ENCODE peak calls at places on chromosomes 2 and 18, in ten cellular contexts. C is mesendoderm; P is K562; W is IMR-90; Z is neuronal stem cell; E is CD8-positive, alpha-beta memory T cell; M is heart right ventricle; S is aorta; H is upper lobe of right lung; B is dorsolateral prefrontal cortex. F is an unnamed sample.

GRCh38 chr2:131092409-131093065 is 723 bp downstream of the FAM168B start:
- DNase-seq in B (no peak), H (no peak), Z (no peak), M (no peak), S (no peak), C (no peak), W (no peak), P (no peak), E (no peak), F (no peak)

GRCh38 chr2:79723830-79724229 is 211.0 kb downstream of the CTNNA2 start:
- DNase-seq in E (no peak), W (peak), B (no peak), H (no peak), C (no peak), P (no peak), M (no peak), Z (no peak), S (no peak), F (no peak)

GRCh38 chr2:101951296-101951695 is 40.5 kb upstream of the IL1R2 start:
- DNase-seq in C (no peak), P (no peak), M (no peak), H (no peak), B (no peak), Z (no peak), E (no peak), S (no peak), W (no peak), F (no peak)

GRCh38 chr2:12816379-12817306 is 99.9 kb downstream of the TRIB2 start:
- DNase-seq in P (no peak), W (peak), B (no peak), M (no peak), E (peak), S (no peak), Z (no peak), C (no peak), H (no peak), F (no peak)

GRCh38 chr18:49697757-49698595 is 115.4 kb downstream of the ACAA2 start:
- DNase-seq in P (no peak), C (peak), B (no peak), H (no peak), M (no peak), W (peak), Z (peak), E (no peak), S (peak), F (peak)

GRCh38 chr2:122634261-122634660 is 878.8 kb downstream of the TSN start:
- DNase-seq in W (peak), M (no peak), E (no peak), P (no peak), H (no peak), S (no peak), Z (no peak), B (no peak), C (no peak), F (no peak)

GRCh38 chr2:180663016-180663471 is 317.4 kb upstream of the UBE2E3 start:
- DNase-seq in W (no peak), B (no peak), H (no peak), E (no peak), S (no peak), P (no peak), M (no peak), Z (no peak), C (no peak), F (peak)

GRCh38 chr2:233453916-233454315 is 99.6 kb downstream of the DGKD start:
- DNase-seq in W (no peak), E (no peak), B (no peak), C (no peak), S (no peak), H (peak), P (no peak), Z (no peak), M (no peak), F (peak)

GRCh38 chr18:26646897-26647296 is 98.5 kb upstream of the KCTD1 start:
- DNase-seq in S (no peak), Z (no peak), B (no peak), H (no peak), W (no peak), P (no peak), E (no peak), M (no peak), C (no peak), F (no peak)

GRCh38 chr2:219596954-219597551 is 604 bp upstream of the STK11IP start:
- DNase-seq in M (no peak), H (no peak), P (peak), B (no peak), C (peak), Z (no peak), S (no peak), E (no peak), W (peak), F (no peak)

GRCh38 chr2:43226558-43226954 is at the start of gene ZFP36L2:
- DNase-seq in Z (peak), B (peak), H (peak), C (peak), E (peak), P (peak), M (peak), S (peak), W (peak), F (peak)

GRCh38 chr2:234107861-234108260 is 57.4 kb downstream of the SPP2 start:
- DNase-seq in W (no peak), S (no peak), H (no peak), M (no peak), Z (no peak), C (no peak), B (no peak), P (no peak), E (no peak), F (no peak)

GRCh38 chr2:74735009-74735408 is 81.0 kb downstream of the SEMA4F start:
- DNase-seq in Z (no peak), W (peak), E (no peak), M (no peak), P (no peak), H (no peak), C (no peak), S (no peak), B (no peak), F (no peak)

GRCh38 chr18:77103181-77103875 is 29.3 kb downstream of the MBP start:
- DNase-seq in P (no peak), H (no peak), S (no peak), Z (no peak), C (no peak), W (peak), B (no peak), E (no peak), M (no peak), F (peak)

GRCh38 chr2:98568161-98568956 is 40.0 kb downstream of the COA5 start:
- DNase-seq in Z (no peak), S (no peak), W (peak), M (no peak), E (no peak), B (no peak), H (no peak), P (no peak), C (no peak), F (no peak)

GRCh38 chr2:236633764-236634163 is 64.1 kb downstream of the ACKR3 start:
- DNase-seq in Z (no peak), C (no peak), P (no peak), H (peak), S (no peak), W (no peak), E (no peak), M (no peak), B (no peak), F (no peak)

GRCh38 chr2:64212801-64213321 is 68.6 kb upstream of the PELI1 start:
- DNase-seq in S (no peak), M (no peak), P (no peak), C (no peak), B (no peak), Z (no peak), H (no peak), W (peak), E (no peak), F (no peak)

GRCh38 chr2:23823863-23824262 is 103.1 kb downstream of the ATAD2B start:
- DNase-seq in Z (no peak), W (no peak), E (no peak), M (no peak), S (no peak), P (no peak), C (no peak), B (no peak), H (no peak), F (no peak)

GRCh38 chr2:59149271-59149670 is 908.1 kb upstream of the FANCL start:
- DNase-seq in M (no peak), P (no peak), E (no peak), Z (no peak), W (no peak), B (no peak), C (no peak), H (no peak), S (no peak), F (no peak)

GRCh38 chr2:10243926-10244270 is 58.8 kb upstream of the HPCAL1 start:
- DNase-seq in P (no peak), B (no peak), W (no peak), C (no peak), M (no peak), H (peak), S (peak), Z (no peak), E (no peak), F (no peak)

GRCh38 chr2:3545788-3546478 is 12.2 kb downstream of the RNASEH1 start:
- DNase-seq in H (no peak), B (no peak), C (no peak), P (no peak), S (no peak), M (no peak), Z (no peak), E (no peak), W (no peak), F (no peak)

GRCh38 chr18:58180738-58181353 is 136.8 kb downstream of the NEDD4L start:
- DNase-seq in B (no peak), Z (peak), S (no peak), C (peak), W (peak), M (no peak), P (peak), H (no peak), E (peak), F (no peak)

GRCh38 chr2:160920791-160921303 is 239.4 kb upstream of the TANK start:
- DNase-seq in E (no peak), C (no peak), M (peak), H (no peak), Z (no peak), B (no peak), S (peak), W (peak), P (no peak), F (peak)

GRCh38 chr2:170396799-170397459 is 219.0 kb downstream of the MYO3B start:
- DNase-seq in E (no peak), C (peak), P (no peak), H (no peak), M (no peak), B (no peak), W (peak), Z (no peak), S (no peak), F (no peak)

GRCh38 chr18:62925031-62925688 is 209.8 kb downstream of the PHLPP1 start:
- DNase-seq in C (no peak), B (no peak), M (no peak), P (no peak), H (no peak), Z (no peak), W (peak), E (no peak), S (no peak), F (no peak)

GRCh38 chr2:10331702-10332401 is 29.1 kb downstream of the HPCAL1 start:
- DNase-seq in M (no peak), S (peak), B (no peak), E (peak), H (no peak), W (no peak), Z (no peak), P (no peak), C (no peak), F (no peak)

GRCh38 chr2:55618649-55619055 is 1.2 kb upstream of the PPP4R3B start:
- DNase-seq in P (peak), M (peak), B (peak), E (peak), S (peak), C (peak), H (peak), Z (peak), W (peak), F (peak)

GRCh38 chr2:129737660-129738527 is 241.6 kb upstream of the RAB6C start:
- DNase-seq in E (no peak), W (no peak), Z (no peak), C (no peak), H (no peak), S (no peak), B (no peak), M (no peak), P (no peak), F (no peak)

GRCh38 chr2:49210191-49210590 is 55.9 kb upstream of the FSHR start:
- DNase-seq in Z (no peak), B (no peak), C (peak), S (no peak), P (no peak), M (no peak), E (no peak), H (no peak), W (no peak), F (peak)

GRCh38 chr2:208266641-208267335 is 733 bp downstream of the PIKFYVE start:
- DNase-seq in W (peak), C (no peak), E (no peak), S (no peak), P (no peak), B (no peak), M (no peak), Z (no peak), H (no peak), F (no peak)

GRCh38 chr18:58451972-58452334 is 176.9 kb downstream of the ALPK2 start:
- DNase-seq in Z (no peak), W (no peak), H (no peak), C (no peak), P (no peak), S (no peak), B (no peak), M (no peak), E (no peak), F (no peak)

GRCh38 chr2:220006152-220006551 is 378.7 kb downstream of the SLC4A3 start:
- DNase-seq in Z (no peak), B (peak), S (no peak), H (no peak), W (peak), C (no peak), M (no peak), P (no peak), E (no peak), F (peak)

GRCh38 chr2:239897596-239898235 is 127.4 kb downstream of the NDUFA10 start:
- DNase-seq in E (no peak), B (no peak), H (no peak), W (no peak), S (no peak), C (no peak), M (no peak), P (no peak), Z (no peak), F (no peak)

GRCh38 chr2:176140130-176140519 is 10.6 kb downstream of the HOXD8 start:
- DNase-seq in H (no peak), W (no peak), C (no peak), S (no peak), E (no peak), Z (no peak), P (no peak), M (no peak), B (no peak), F (no peak)

GRCh38 chr2:20594048-20594750 is 56.7 kb downstream of the HS1BP3 start:
- DNase-seq in P (no peak), Z (no peak), B (no peak), S (peak), C (no peak), W (no peak), M (peak), H (peak), E (no peak), F (no peak)

DNA sequence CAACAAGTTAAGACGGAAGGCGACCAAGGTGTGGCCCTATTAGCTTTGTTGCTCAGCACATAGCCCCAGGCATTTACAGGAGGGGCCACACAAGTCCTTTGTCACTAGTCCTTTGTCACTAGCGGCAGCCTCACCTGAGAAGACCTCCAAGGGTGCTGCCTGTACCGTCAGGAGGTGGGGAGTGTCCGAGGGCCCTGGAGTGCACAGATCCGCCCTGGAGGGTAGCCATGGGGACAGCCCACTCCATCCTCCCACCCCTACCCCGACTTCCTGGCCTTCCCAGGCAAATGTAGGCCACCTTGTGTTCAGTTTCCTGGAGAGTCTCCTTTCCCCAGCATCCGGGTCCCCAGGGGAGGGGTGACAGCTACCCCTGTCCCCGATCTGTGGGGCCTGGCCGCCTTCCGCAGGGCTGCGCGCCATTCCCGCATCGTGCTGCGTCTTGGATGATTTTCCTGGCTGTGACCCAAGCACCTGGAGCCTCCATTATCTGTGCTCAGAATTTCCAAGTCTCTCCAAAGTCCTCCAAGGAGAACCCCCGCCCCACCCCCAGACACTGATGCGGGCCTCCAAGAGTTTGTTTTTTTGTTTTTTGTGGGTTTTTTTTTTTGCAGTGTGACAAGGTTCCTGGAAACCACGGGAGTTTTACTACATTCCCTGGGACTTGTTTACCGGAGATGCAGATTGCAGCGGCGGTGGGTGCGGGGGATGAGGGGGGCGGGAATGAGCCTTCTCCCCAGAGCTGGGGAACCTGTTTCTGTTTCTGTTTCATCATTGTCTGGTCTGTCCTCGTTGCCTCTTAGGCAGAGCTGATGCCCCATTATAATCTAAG is 28.6 kb downstream of the TEX44 start:
- DNase-seq in M (peak), P (no peak), Z (no peak), H (no peak), C (peak), S (no peak), W (no peak), B (peak), E (no peak), F (no peak)
- H3K4me3 ChIP-seq in M (peak), P (no peak), Z (no peak), H (peak), C (no peak), S (no peak), W (no peak), B (peak), E (no peak), F (peak)

DNA sequence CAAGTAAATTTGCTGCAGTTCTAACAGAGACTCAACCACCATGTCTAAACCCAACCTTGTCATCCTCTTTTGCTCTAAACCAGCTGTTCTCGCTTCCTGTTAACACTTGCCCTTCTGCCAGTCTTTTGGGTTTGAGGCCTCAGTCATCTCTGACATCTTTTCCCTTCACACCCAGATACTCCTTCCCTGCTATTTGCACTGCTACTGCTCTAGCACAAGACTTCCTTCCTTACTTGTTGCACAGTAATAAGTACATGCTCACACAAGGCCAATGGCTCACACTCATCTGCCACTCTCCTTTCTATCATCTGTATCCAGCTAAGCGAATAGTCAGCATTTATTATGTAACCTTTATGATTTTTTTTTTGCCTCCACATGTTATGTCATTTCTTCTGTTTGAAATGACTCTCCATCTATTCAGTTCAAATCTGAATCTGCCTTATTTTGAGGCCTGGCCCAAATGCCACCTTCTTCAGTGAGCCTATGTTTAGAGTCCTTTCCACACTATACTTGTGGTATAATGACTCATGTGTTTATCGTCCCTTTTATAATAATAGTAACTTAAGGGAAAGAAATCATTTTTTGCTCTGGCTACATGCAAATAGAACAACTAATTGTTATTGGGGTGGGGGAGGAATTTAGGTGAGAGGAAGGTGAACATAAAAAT is 22.5 kb upstream of the CDKL4 start:
- DNase-seq in E (peak), M (no peak), C (peak), B (no peak), Z (no peak), S (no peak), W (peak), H (no peak), P (no peak), F (no peak)
- H3K27ac ChIP-seq in E (no peak), M (no peak), C (no peak), B (no peak), Z (no peak), S (no peak), W (no peak), H (no peak), P (no peak), F (no peak)

DNA sequence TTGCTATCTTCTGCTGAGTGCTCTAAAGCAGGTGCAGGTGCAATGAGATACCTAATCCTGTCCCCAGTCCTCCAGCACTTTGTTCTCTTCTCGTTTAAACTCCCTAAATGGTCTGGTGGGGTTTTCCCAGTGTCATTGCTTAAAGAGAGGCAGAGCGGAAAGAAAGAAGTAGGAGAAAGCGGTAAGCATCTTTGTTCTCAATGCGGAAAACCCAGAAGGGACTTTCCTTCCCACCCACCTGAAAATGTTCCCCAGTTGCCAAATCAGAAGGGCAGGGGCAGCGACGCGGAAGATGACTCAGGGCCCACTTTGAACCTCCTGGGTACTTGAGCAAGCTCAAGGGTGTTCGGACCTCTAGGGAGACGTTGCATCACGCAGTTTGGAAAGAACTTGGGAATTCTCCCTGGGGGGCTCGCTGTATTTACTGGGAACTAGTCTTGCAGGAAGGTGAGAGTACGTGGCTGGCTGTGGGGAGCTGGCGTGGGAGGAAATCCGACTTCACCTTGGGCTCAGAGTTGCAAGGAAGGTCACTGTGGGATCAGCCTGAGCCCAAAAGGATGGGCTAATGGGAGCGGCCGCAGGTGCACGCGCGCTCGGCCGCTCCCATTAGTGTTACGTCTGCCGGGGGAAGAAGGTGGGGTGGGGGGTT is 587 bp upstream of the SGPP2 start:
- DNase-seq in H (peak), M (no peak), E (no peak), C (no peak), B (no peak), P (no peak), Z (no peak), W (no peak), S (no peak), F (no peak)
- H3K4me3 ChIP-seq in H (peak), M (peak), E (peak), C (no peak), B (peak), P (no peak), Z (no peak), W (no peak), S (no peak), F (peak)

GRCh38 chr2:95258271-95258670 is 16.0 kb upstream of the PROM2 start:
- DNase-seq in C (no peak), H (no peak), S (no peak), B (no peak), W (no peak), P (no peak), E (no peak), Z (no peak), M (no peak), F (no peak)

GRCh38 chr2:95264626-95265025 is 9.6 kb upstream of the PROM2 start:
- DNase-seq in E (no peak), M (no peak), H (no peak), Z (no peak), B (peak), S (no peak), W (no peak), C (no peak), P (no peak), F (no peak)

GRCh38 chr2:95262896-95263542 is 11.2 kb upstream of the PROM2 start:
- DNase-seq in H (no peak), P (no peak), M (no peak), W (no peak), E (no peak), B (no peak), C (no peak), Z (no peak), S (no peak), F (no peak)

GRCh38 chr2:95260028-95261023 is 13.9 kb upstream of the PROM2 start:
- DNase-seq in E (no peak), P (no peak), W (peak), S (no peak), M (no peak), H (no peak), C (peak), Z (no peak), B (no peak), F (no peak)

DNA sequence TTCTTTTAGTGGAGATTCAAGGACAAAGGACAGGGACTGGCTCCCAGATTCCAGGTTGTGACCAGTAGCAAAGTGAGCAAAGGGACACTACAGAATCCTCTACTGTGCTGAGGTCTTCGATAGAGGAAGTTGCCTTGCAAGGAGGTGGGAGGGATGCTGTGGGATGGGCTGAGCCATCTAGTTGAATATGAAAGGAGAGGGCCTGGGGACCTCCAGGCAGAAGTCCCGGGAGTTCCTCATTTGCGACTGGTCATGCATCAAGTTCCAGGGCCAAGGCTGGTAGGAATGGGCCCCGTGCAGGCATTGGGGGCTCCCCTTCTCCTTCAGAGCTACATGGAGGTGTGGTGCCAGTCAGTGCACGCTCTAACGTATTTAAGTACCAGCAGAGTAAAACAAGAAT is 12.6 kb upstream of the PROM2 start:
- DNase-seq in W (no peak), P (no peak), H (no peak), S (no peak), E (no peak), B (no peak), C (no peak), M (no peak), Z (no peak), F (no peak)
- H3K27ac ChIP-seq in W (no peak), P (no peak), H (no peak), S (no peak), E (no peak), B (no peak), C (no peak), M (no peak), Z (no peak), F (no peak)

F was measured in right cardiac atrium.